ENCODE peak calls at places on chromosomes 4 and X, in five cellular contexts. U is CD4-positive, CD25-positive, alpha-beta regulatory T cell; X is endothelial cell of umbilical vein; G is astrocyte; S is lung. V is an unnamed sample.
A peak's percentile ranks its signal among the peaks of the same experiment; 100 is the strongest.

GRCh38 chrX:78199851-78200250 is 60.4 kb upstream of the TAF9B start:
- DNase-seq in G (no peak), X (peak; percentile 21), U (peak; percentile 55), S (no peak), V (no peak)

GRCh38 chr4:120304801-120305200 is 238.2 kb upstream of the MAD2L1 start:
- DNase-seq in G (no peak), X (no peak), U (no peak), S (no peak), V (no peak)

GRCh38 chr4:168208957-168209614 is 109.5 kb downstream of the DDX60 start:
- DNase-seq in X (no peak), S (no peak), U (no peak), G (no peak), V (no peak)

GRCh38 chr4:112140536-112140935 is 4.7 kb upstream of the FAM241A start:
- DNase-seq in G (no peak), U (no peak), S (no peak), X (no peak), V (no peak)

GRCh38 chr4:15868065-15868464 is 70.5 kb downstream of the FGFBP1 start:
- DNase-seq in S (no peak), G (peak; percentile 32), X (no peak), U (peak; percentile 8), V (no peak)

GRCh38 chr4:32148120-32148666 is 1428.0 kb downstream of the PCDH7 start:
- DNase-seq in S (no peak), G (peak; percentile 77), U (no peak), X (peak; percentile 21), V (no peak)

GRCh38 chr4:101020956-101021355 is 326.4 kb downstream of the PPP3CA start:
- DNase-seq in X (peak; percentile 94), G (peak; percentile 76), S (no peak), U (peak; percentile 86), V (no peak)

GRCh38 chr4:110527156-110527555 is 51.2 kb downstream of the ENPEP start:
- DNase-seq in U (peak; percentile 84), X (no peak), S (no peak), G (no peak), V (no peak)

GRCh38 chr4:139783761-139784484 is 118.3 kb downstream of the MGST2 start:
- DNase-seq in S (no peak), G (no peak), X (no peak), U (no peak), V (no peak)

GRCh38 chrX:7108995-7109634 is 38.4 kb upstream of the STS start:
- DNase-seq in G (peak; percentile 8), X (peak; percentile 84), U (no peak), S (no peak), V (no peak)

GRCh38 chr4:184746532-184746870 is 12.6 kb upstream of the CENPU start:
- DNase-seq in U (peak; percentile 27), S (peak; percentile 65), G (peak; percentile 82), X (no peak), V (no peak)

GRCh38 chr4:185761352-185762235 is 50.4 kb downstream of the SORBS2 start:
- DNase-seq in G (no peak), U (no peak), S (no peak), X (peak; percentile 73), V (no peak)

GRCh38 chrX:71111851-71112468 is 583 bp upstream of the IL2RG start:
- DNase-seq in S (no peak), X (no peak), U (peak; percentile 47), G (no peak), V (no peak)

GRCh38 chr4:45662996-45663395 is 460.9 kb downstream of the GABRG1 start:
- DNase-seq in S (peak; percentile 72), X (no peak), G (peak; percentile 74), U (no peak), V (peak; percentile 49)

GRCh38 chr4:29726938-29727337 is 993.2 kb upstream of the PCDH7 start:
- DNase-seq in X (no peak), U (no peak), G (no peak), S (no peak), V (no peak)

GRCh38 chrX:151398346-151398745 is 1.3 kb downstream of the VMA21 start:
- DNase-seq in S (no peak), X (no peak), G (no peak), U (no peak), V (no peak)

GRCh38 chrX:151393514-151393913 is 3.5 kb upstream of the VMA21 start:
- DNase-seq in X (no peak), G (no peak), S (no peak), U (peak; percentile 83), V (no peak)

GRCh38 chrX:151396827-151397740 is at the start of gene VMA21:
- DNase-seq in G (peak; percentile 74), S (peak; percentile 87), X (peak; percentile 81), U (peak; percentile 84), V (peak; percentile 88)

GRCh38 chrX:151396042-151396826 is 772 bp upstream of the VMA21 start:
- DNase-seq in U (peak; percentile 68), S (peak; percentile 53), G (peak; percentile 61), X (no peak), V (no peak)

GRCh38 chrX:151397741-151398070 is 700 bp downstream of the VMA21 start:
- DNase-seq in G (peak; percentile 1), U (peak; percentile 10), X (peak; percentile 2), S (no peak), V (no peak)
- H3K4me1 ChIP-seq in G (peaks cover 3% of the 10 kb centered on the region), U (peaks cover 51% of the 10 kb centered on the region), X (peaks cover 19% of the 10 kb centered on the region), S (no peaks in the 10 kb centered on the region), V (peaks cover 3% of the 10 kb centered on the region)

GRCh38 chr4:2836391-2836859 is 7.2 kb upstream of the ADD1 start:
- DNase-seq in X (no peak), S (no peak), U (no peak), G (no peak), V (no peak)
- H3K4me1 ChIP-seq in X (peaks cover 17% of the 10 kb centered on the region), S (peaks cover 9% of the 10 kb centered on the region), U (peaks cover 57% of the 10 kb centered on the region), G (peaks cover 7% of the 10 kb centered on the region), V (no peaks in the 10 kb centered on the region)

DNA sequence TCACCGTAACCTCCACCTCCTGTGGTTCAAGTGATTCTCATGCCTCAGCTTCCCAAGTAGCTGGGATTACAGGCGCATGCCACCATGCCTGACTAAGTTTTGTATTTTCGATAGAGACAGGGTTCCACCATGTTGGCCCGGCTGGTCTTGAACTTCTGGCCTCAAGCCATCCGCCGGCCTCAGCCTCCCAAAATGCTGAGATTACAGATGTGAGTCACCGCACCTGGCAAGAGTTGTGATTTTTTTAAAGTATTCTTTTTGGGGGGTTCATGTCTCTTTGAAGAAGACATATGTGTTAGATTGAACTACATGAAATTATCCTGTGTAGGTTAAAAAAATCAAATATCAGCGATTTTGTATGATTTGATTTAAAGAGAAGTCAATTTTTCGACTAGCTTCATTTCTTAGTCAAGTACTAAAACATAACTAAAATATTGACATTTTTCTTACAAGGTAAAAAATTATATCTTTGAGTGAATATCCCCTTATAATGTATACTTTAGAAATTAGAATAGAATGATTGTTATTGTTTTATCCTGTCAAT is 60.3 kb upstream of the ANTXR2 start:
- DNase-seq in X (no peak), U (no peak), G (no peak), S (no peak), V (no peak)
- H3K4me1 ChIP-seq in X (peaks cover 25% of the 10 kb centered on the region), U (peaks cover 17% of the 10 kb centered on the region), G (peaks cover 4% of the 10 kb centered on the region), S (no peaks in the 10 kb centered on the region), V (no peaks in the 10 kb centered on the region)

GRCh38 chr4:158791588-158791987 is 22.8 kb downstream of the FNIP2 start:
- DNase-seq in S (no peak), X (no peak), U (no peak), G (no peak), V (no peak)
- H3K4me1 ChIP-seq in S (peaks cover 11% of the 10 kb centered on the region), X (peaks cover 14% of the 10 kb centered on the region), U (no peaks in the 10 kb centered on the region), G (peaks cover 3% of the 10 kb centered on the region), V (peaks cover 24% of the 10 kb centered on the region)

DNA sequence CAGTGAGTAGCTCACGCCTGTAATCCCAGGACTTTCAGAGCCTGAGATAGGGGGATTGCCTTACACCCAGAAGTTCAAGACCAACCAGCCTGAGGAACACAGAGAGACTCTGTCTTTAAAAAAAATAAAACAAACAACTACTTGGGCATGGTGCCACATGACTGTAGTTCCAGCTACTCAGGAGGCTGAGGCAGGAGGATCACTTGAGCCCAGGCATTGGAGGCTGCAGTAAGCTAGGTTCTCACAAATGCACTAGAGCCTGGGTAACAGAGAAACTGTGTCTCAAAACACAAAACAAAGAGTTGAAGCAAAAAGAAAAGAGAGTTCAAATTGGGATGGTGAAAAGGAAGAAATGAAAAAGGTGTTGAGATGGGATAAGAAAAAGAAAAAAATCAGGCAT is 10.8 kb downstream of the CAMK2D start:
- DNase-seq in S (no peak), G (no peak), X (no peak), U (no peak), V (no peak)
- H3K4me1 ChIP-seq in S (no peaks in the 10 kb centered on the region), G (peaks cover 4% of the 10 kb centered on the region), X (peaks cover 3% of the 10 kb centered on the region), U (peaks cover 7% of the 10 kb centered on the region), V (peaks cover 40% of the 10 kb centered on the region)

GRCh38 chrX:65686246-65686645 is 18.8 kb downstream of the MSN start:
- DNase-seq in S (no peak), U (no peak), G (no peak), X (peak; percentile 41), V (no peak)
- H3K4me1 ChIP-seq in S (peaks cover 25% of the 10 kb centered on the region), U (peaks cover 91% of the 10 kb centered on the region), G (peaks cover 44% of the 10 kb centered on the region), X (peaks cover 66% of the 10 kb centered on the region), V (peaks cover 74% of the 10 kb centered on the region)

GRCh38 chr4:133377286-133377685 is 228.2 kb downstream of the PCDH10 start:
- DNase-seq in G (no peak), U (no peak), S (no peak), X (no peak), V (no peak)
- H3K4me1 ChIP-seq in G (no peaks in the 10 kb centered on the region), U (no peaks in the 10 kb centered on the region), S (no peaks in the 10 kb centered on the region), X (no peaks in the 10 kb centered on the region), V (no peaks in the 10 kb centered on the region)

GRCh38 chrX:126238220-126238619 is 72.1 kb upstream of the DCAF12L2 start:
- DNase-seq in S (no peak), U (no peak), G (no peak), X (no peak), V (no peak)

DNA sequence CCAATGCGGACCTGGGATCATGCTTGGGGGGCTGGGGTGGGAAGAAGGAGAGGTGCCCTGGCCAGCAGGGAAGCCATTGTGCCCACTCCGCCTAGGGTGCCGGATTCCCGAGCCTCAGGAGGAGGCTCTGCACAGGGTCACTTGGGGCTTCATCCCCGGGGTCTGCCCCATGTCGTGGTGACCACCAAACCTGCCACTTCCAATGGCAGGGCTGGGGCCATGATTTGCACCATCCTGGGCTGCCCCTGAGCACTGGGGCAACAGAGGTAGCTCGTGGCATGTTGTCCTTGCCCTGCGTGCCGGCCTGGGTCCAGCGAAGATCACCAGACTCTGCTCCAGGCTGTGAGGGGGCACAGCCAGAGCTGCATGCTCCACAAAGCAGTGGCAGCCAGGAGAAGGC is 71.4 kb upstream of the DCAF12L2 start:
- DNase-seq in G (no peak), X (no peak), U (no peak), S (no peak), V (no peak)
- H3K4me1 ChIP-seq in G (no peaks in the 10 kb centered on the region), X (no peaks in the 10 kb centered on the region), U (no peaks in the 10 kb centered on the region), S (no peaks in the 10 kb centered on the region), V (no peaks in the 10 kb centered on the region)

GRCh38 chr4:54093609-54094240 is 6.2 kb upstream of the GSX2 start:
- DNase-seq in U (no peak), G (no peak), X (no peak), S (no peak), V (no peak)
- H3K4me1 ChIP-seq in U (peaks cover 16% of the 10 kb centered on the region), G (peaks cover 17% of the 10 kb centered on the region), X (peaks cover 5% of the 10 kb centered on the region), S (peaks cover 10% of the 10 kb centered on the region), V (peaks cover 11% of the 10 kb centered on the region)

V was measured in heart left ventricle.